ENCODE peak calls at places on chromosomes 6 and 20, in four cellular contexts. D, R, L and M are unnamed samples.

GRCh38 chr6:21679761-21680265 is 86.3 kb downstream of the SOX4 start:
- DNase-seq in D (no peak), R (no peak), L (peak; percentile 53), M (peak; percentile 10)

GRCh38 chr20:38840894-38841470 is 35.5 kb downstream of the PPP1R16B start:
- DNase-seq in D (no peak), R (no peak), L (no peak), M (no peak)

GRCh38 chr6:13372688-13373487 is 44.6 kb upstream of the TBC1D7 start:
- DNase-seq in D (no peak), R (no peak), L (no peak), M (no peak)

GRCh38 chr20:4898282-4898681 is 103.0 kb downstream of the SLC23A2 start:
- DNase-seq in D (no peak), R (no peak), L (peak; percentile 54), M (no peak)

GRCh38 chr6:17178754-17179153 is 76.9 kb downstream of the STMND1 start:
- DNase-seq in D (no peak), R (no peak), L (no peak), M (no peak)

GRCh38 chr6:170111141-170111664 is 179.7 kb downstream of the DLL1 start:
- DNase-seq in D (no peak), R (no peak), L (no peak), M (no peak)

GRCh38 chr6:100378576-100378975 is 86.1 kb downstream of the SIM1 start:
- DNase-seq in D (no peak), R (no peak), L (no peak), M (no peak)

GRCh38 chr6:11536795-11537194 is 754 bp upstream of the TMEM170B start:
- DNase-seq in D (no peak), R (no peak), L (no peak), M (no peak)

GRCh38 chr6:169986171-169986847 is 234.9 kb downstream of the ERMARD start:
- DNase-seq in D (no peak), R (no peak), L (no peak), M (no peak)

GRCh38 chr6:17741507-17741906 is 34.8 kb upstream of the NUP153 start:
- DNase-seq in D (no peak), R (no peak), L (no peak), M (no peak)

GRCh38 chr20:38145094-38146075 is 19.7 kb downstream of the TGM2 start:
- DNase-seq in D (no peak), R (no peak), L (no peak), M (no peak)

GRCh38 chr20:63167026-63167917 is 48.7 kb downstream of the YTHDF1 start:
- DNase-seq in D (no peak), R (no peak), L (no peak), M (no peak)

GRCh38 chr6:108362455-108362854 is 67.6 kb downstream of the AFG1L start:
- DNase-seq in D (no peak), R (no peak), L (no peak), M (no peak)

GRCh38 chr20:45039470-45039811 is 61.5 kb downstream of the KCNS1 start:
- DNase-seq in D (no peak), R (no peak), L (no peak), M (no peak)

GRCh38 chr6:12152023-12152960 is 137.9 kb upstream of the EDN1 start:
- DNase-seq in D (no peak), R (no peak), L (no peak), M (no peak)

GRCh38 chr6:42711930-42712329 is 10.5 kb downstream of the PRPH2 start:
- DNase-seq in D (no peak), R (no peak), L (no peak), M (no peak)

GRCh38 chr20:58708246-58708931 is 15.8 kb downstream of the NPEPL1 start:
- DNase-seq in D (no peak), R (peak; percentile 2), L (no peak), M (no peak)

GRCh38 chr20:44488551-44488950 is 12.9 kb downstream of the TTPAL start:
- DNase-seq in D (no peak), R (no peak), L (no peak), M (no peak)

GRCh38 chr20:62473717-62474584 is 1.8 kb downstream of the GATA5 start:
- DNase-seq in D (no peak), R (no peak), L (no peak), M (no peak)

GRCh38 chr20:15200139-15200538 is 862.7 kb upstream of the FLRT3 start:
- DNase-seq in D (no peak), R (no peak), L (no peak), M (no peak)

GRCh38 chr20:46210672-46211330 is 92.7 kb downstream of the CD40 start:
- DNase-seq in D (no peak), R (no peak), L (no peak), M (no peak)

GRCh38 chr6:73131706-73132105 is 93.6 kb downstream of the KHDC1L start:
- DNase-seq in D (no peak), R (no peak), L (no peak), M (no peak)

GRCh38 chr6:53805725-53806124 is 10.9 kb downstream of the LRRC1 start:
- DNase-seq in D (peak; percentile 88), R (no peak), L (no peak), M (no peak)

GRCh38 chr6:66865771-66866170 is 1158.7 kb upstream of the EYS start:
- DNase-seq in D (no peak), R (no peak), L (no peak), M (no peak)

GRCh38 chr6:148044261-148044731 is 298.3 kb upstream of the SASH1 start:
- DNase-seq in D (no peak), R (no peak), L (no peak), M (no peak)

GRCh38 chr6:75393806-75394205 is 99.8 kb downstream of the FILIP1 start:
- DNase-seq in D (no peak), R (no peak), L (no peak), M (no peak)

GRCh38 chr6:129104560-129104959 is 221.6 kb downstream of the LAMA2 start:
- DNase-seq in D (no peak), R (no peak), L (no peak), M (no peak)